ENCODE peak calls at places on chromosomes 12 and 14, in ten cellular contexts. E is progenitor cell of endocrine pancreas; K is EH; I is midbrain; J is stimulated activated CD8-positive, alpha-beta memory T cell treated with anti-CD3 and anti-CD28 coated beads, Interleukin-7, amount 100 ng/mL, for 24 hours; Q is ureter; L is Calu3; S is AG08396; W is WTC11; G is HAP-1. F is an unnamed sample.

GRCh38 chr12:106863185-106863584 is 88.7 kb downstream of the RIC8B start:
- DNase-seq in J (no peak), G (no peak), L (no peak), E (no peak), W (no peak), Q (no peak), S (no peak), I (no peak), K (no peak), F (no peak)

GRCh38 chr12:50249464-50250229 is 33.7 kb downstream of the LIMA1 start:
- DNase-seq in Q (no peak), K (no peak), J (no peak), G (no peak), L (no peak), E (no peak), I (no peak), S (no peak), W (no peak), F (no peak)

GRCh38 chr14:77822307-77822706 is 22.4 kb downstream of the ADCK1 start:
- DNase-seq in E (no peak), G (no peak), K (no peak), I (no peak), W (no peak), J (no peak), L (no peak), S (no peak), Q (no peak), F (no peak)

GRCh38 chr14:70622111-70622712 is 19.5 kb upstream of the TTC9 start:
- DNase-seq in J (no peak), Q (peak), L (peak), G (peak), K (peak), W (peak), I (no peak), S (peak), E (peak), F (peak)

GRCh38 chr12:114668151-114668891 is 15.7 kb downstream of the TBX3 start:
- DNase-seq in J (no peak), S (peak), K (peak), G (peak), L (peak), Q (peak), I (peak), W (peak), E (peak), F (peak)

GRCh38 chr12:132433641-132434395 is 56.1 kb upstream of the FBRSL1 start:
- DNase-seq in K (no peak), W (no peak), S (no peak), I (no peak), J (no peak), E (no peak), G (no peak), L (peak), Q (no peak), F (no peak)

GRCh38 chr12:86572455-86572854 is 316.3 kb upstream of the MGAT4C start:
- DNase-seq in J (no peak), K (no peak), W (no peak), S (no peak), I (no peak), Q (no peak), G (no peak), E (no peak), L (no peak), F (no peak)

GRCh38 chr12:18859400-18859799 is 121.5 kb downstream of the CAPZA3 start:
- DNase-seq in E (no peak), G (no peak), W (no peak), K (no peak), J (no peak), L (no peak), Q (no peak), I (no peak), S (no peak), F (no peak)

GRCh38 chr12:42546709-42547108 is 42.8 kb downstream of the PRICKLE1 start:
- DNase-seq in S (no peak), W (no peak), E (no peak), I (no peak), L (no peak), K (no peak), G (no peak), Q (no peak), J (no peak), F (no peak)

GRCh38 chr14:96688629-96689028 is 108.6 kb upstream of the VRK1 start:
- DNase-seq in K (no peak), W (no peak), L (no peak), G (no peak), Q (no peak), I (no peak), J (no peak), S (no peak), E (no peak), F (no peak)

GRCh38 chr14:105141486-105142281 is 26.9 kb downstream of the JAG2 start:
- DNase-seq in K (no peak), Q (no peak), W (peak), E (no peak), I (no peak), L (no peak), J (no peak), S (no peak), G (peak), F (no peak)

GRCh38 chr14:35046751-35047536 is 872 bp downstream of the FAM177A1 start:
- DNase-seq in E (no peak), S (no peak), G (no peak), K (no peak), I (peak), W (no peak), Q (peak), L (no peak), J (peak), F (no peak)

GRCh38 chr14:64938972-64939816 is 3.4 kb downstream of the GPX2 start:
- DNase-seq in W (no peak), G (no peak), I (no peak), K (no peak), S (no peak), L (no peak), E (no peak), Q (no peak), J (no peak), F (no peak)

GRCh38 chr14:24131549-24131966 is 1.1 kb downstream of the FITM1 start:
- DNase-seq in K (no peak), E (no peak), G (no peak), Q (no peak), W (no peak), I (no peak), L (no peak), J (no peak), S (no peak), F (no peak)

GRCh38 chr12:45232146-45232731 is 16.3 kb downstream of the ANO6 start:
- DNase-seq in W (no peak), G (no peak), J (no peak), I (no peak), L (no peak), Q (no peak), K (no peak), E (no peak), S (no peak), F (no peak)

GRCh38 chr12:119381471-119382235 is 47.1 kb downstream of the CCDC60 start:
- DNase-seq in I (no peak), S (no peak), W (no peak), G (no peak), E (no peak), K (no peak), L (no peak), J (no peak), Q (no peak), F (no peak)

GRCh38 chr14:47917344-47917954 is 242.0 kb upstream of the MDGA2 start:
- DNase-seq in K (no peak), Q (no peak), L (peak), I (peak), G (peak), W (peak), S (no peak), J (no peak), E (peak), F (no peak)

GRCh38 chr14:104451474-104451873 is 128.1 kb upstream of the C14orf180 start:
- DNase-seq in W (no peak), K (no peak), Q (no peak), L (no peak), E (no peak), J (no peak), I (no peak), S (no peak), G (peak), F (no peak)

GRCh38 chr14:95759952-95760351 is 46.0 kb upstream of the TCL1A start:
- DNase-seq in G (no peak), L (no peak), W (no peak), E (no peak), K (peak), Q (no peak), J (no peak), S (no peak), I (no peak), F (peak)

F was measured in EL.